ENCODE peak calls at places on chromosome 14, in six cellular contexts. X is mesendoderm, T is IMR-90, Z is neuronal stem cell, W is H1, F is trophoblast cell. M is an unnamed sample.

GRCh38 chr14:67622675-67623074 is 3.0 kb downstream of the ARG2 start:
- DNase-seq in F (no peak), T (peak; percentile 85), X (peak; percentile 97), W (no peak), Z (peak; percentile 29), M (peak; percentile 73)

GRCh38 chr14:71117839-71118743 is 210.8 kb downstream of the PCNX1 start:
- DNase-seq in W (peak; percentile 36), Z (no peak), X (peak; percentile 83), F (peak; percentile 62), T (peak; percentile 78), M (no peak)

GRCh38 chr14:26595922-26596721 is 1.7 kb downstream of the NOVA1 start:
- DNase-seq in X (peak; percentile 6), W (no peak), Z (no peak), T (no peak), F (no peak), M (no peak)

GRCh38 chr14:63276016-63276415 is 42.7 kb downstream of the GPHB5 start:
- DNase-seq in X (no peak), W (no peak), F (no peak), Z (no peak), T (no peak), M (no peak)

GRCh38 chr14:29637406-29637805 is 290.2 kb downstream of the PRKD1 start:
- DNase-seq in F (no peak), Z (no peak), T (peak; percentile 64), X (no peak), W (no peak), M (no peak)

GRCh38 chr14:44170554-44170953 is 336.5 kb downstream of the FSCB start:
- DNase-seq in Z (no peak), X (no peak), W (no peak), T (no peak), F (no peak), M (no peak)

GRCh38 chr14:103445783-103446182 is 60.6 kb downstream of the MARK3 start:
- DNase-seq in T (no peak), Z (no peak), F (no peak), W (no peak), X (peak; percentile 45), M (no peak)

GRCh38 chr14:26992403-26993115 is 394.7 kb upstream of the NOVA1 start:
- DNase-seq in W (no peak), F (no peak), X (no peak), T (no peak), Z (no peak), M (no peak)

GRCh38 chr14:104434214-104435076 is 145.1 kb upstream of the C14orf180 start:
- DNase-seq in T (no peak), X (no peak), F (no peak), Z (no peak), W (no peak), M (peak; percentile 12)

GRCh38 chr14:74618078-74618952 is 6.3 kb upstream of the LTBP2 start:
- DNase-seq in X (peak; percentile 70), Z (no peak), F (peak; percentile 45), T (peak; percentile 74), W (no peak), M (no peak)

GRCh38 chr14:102798926-102799325 is 21.7 kb downstream of the TRAF3 start:
- DNase-seq in T (no peak), X (no peak), F (no peak), W (no peak), Z (no peak), M (no peak)

DNA sequence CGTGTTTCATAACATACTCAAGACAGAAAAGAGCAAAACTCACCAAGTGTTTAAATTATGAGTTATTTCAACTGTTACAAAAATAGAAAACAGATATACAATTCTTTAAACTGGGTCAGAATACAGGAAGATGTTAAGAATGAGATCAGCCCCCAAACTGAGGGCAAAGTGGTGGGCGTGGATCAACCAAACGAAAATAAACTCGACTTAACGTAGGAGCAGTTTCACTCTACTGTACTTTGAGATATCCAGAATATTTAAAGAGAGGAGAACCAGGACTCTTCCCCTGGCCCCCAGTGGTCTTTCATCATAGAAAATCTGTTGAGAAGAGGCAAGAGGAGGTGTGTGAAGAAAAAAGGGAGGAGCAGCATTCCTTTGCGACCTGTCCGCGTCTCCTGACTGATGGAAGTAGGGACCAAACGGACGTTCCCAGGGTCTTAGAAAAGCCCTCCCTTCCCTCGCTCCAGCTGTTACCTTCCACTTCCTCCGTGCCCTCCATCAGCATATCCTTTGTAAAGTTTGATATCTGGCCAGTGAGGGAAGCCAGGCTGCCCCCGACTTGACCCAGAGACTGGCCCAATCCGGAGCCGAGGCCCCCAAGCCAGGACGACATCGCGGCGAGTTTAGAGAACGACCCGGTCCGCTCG is 663 bp downstream of the TRIP11 start:
- DNase-seq in W (peak; percentile 83), T (peak; percentile 70), Z (peak; percentile 46), X (peak; percentile 98), F (peak; percentile 30), M (peak; percentile 95)
- H2BK120ac ChIP-seq in W (no peak overlapping the region), T (peak overlapping the region; percentile 33), Z (no peak overlapping the region), X (no peak overlapping the region), F (peak overlapping the region; percentile 89), M (peak overlapping the region; percentile 78)

DNA sequence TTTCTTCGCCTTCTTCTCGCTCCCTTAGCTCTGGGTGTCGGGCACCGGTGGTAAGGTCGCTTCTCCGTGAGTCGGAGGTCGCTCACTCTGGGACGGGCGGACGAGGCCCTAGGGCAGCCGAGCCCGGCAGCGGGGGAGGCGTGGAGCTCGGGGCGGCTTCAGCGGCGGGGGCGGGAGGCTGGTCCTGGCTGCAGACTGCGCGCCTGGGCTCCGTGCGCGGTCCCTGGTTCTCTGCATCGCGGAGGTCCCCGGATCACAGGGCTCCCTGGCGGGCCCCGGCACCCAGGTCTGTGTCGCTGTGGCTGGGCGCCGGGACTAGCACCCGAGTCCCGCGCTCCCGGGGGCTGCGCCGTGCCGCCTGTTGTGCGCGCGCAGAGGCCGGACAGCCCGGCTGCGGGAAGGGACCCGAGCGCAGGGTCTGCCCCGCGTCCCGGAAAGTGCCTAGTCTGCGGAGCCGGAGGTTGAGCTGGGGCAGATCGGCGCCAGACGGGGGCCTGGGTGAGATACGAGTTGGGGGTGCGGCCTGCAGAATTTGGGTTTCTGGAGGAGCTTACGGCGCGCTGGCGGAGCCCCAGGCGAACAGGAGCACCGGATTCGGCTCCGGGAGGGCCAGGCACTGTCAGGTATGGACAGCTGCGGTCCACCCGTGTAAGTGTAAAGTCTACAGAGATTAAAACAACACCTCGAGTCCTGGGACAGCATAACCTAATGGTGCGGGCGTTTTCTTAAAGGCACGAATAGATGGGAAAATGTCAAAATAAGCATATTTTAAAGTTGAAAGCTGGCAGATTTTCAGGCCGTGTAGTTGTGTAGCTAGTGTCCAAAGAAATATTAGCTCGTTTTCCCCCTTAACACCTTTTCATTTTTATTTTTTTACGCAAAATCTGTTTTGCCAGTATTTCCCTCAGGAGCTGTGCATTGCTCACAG is 722 bp downstream of the FRMD6 start:
- DNase-seq in W (no peak), X (peak; percentile 50), T (no peak), F (no peak), Z (no peak), M (peak; percentile 49)
- H3K18ac ChIP-seq in W (peak overlapping the region; percentile 76), X (peak overlapping the region; percentile 18), T (peak overlapping the region; percentile 86), F (peak overlapping the region; percentile 100), Z (peak overlapping the region; percentile 99), M (no peak overlapping the region)

GRCh38 chr14:72781476-72782181 is 112.3 kb downstream of the DPF3 start:
- DNase-seq in X (peak; percentile 46), W (no peak), F (peak; percentile 7), T (peak; percentile 71), Z (no peak), M (no peak)
- H2BK120ac ChIP-seq in X (no peak overlapping the region), W (no peak overlapping the region), F (peak overlapping the region; percentile 41), T (peak overlapping the region; percentile 74), Z (no peak overlapping the region), M (no peak overlapping the region)

DNA sequence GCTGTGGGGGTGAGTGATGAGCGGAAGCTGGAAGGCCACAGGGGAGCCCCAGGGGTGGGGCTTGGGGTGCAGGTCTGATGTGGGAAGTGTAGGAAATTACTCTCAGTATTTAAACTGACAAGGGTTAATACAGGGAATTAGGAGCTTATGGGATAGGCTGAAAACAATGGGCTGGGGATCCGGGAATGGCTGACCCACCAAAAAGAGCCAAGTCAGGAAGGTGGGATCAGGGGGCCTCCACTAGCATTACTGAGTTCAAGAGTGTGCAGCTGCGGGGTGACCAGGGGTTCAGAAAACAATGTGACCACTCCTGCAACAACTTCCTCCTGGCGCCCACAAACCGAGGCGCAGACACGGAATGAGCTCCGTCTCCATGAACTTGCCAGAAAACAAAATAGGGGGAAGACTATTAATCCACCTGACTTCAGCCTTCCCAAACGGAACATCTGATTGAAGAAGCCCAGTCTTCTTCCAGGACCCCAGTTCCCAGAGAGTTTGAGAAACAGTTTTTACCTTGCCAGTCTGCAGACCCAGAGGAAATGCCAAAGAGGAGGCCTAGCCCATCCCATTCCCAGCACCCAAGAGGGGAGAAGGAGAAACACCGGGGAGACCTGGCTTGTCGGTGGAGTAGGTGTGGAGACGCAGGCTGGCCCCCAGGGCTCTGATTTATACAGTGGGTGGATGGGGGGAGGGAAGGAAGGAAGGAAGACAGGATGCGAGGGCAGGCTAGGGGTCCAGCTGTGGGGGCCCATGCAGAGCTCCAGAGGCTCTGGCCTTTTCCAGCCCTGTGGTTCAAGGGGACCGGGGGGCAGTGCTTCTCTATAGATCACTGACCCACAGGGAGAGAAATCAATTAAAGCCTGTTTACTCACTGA is 16.5 kb upstream of the YY1 start:
- DNase-seq in W (no peak), F (no peak), Z (no peak), X (no peak), T (no peak), M (no peak)
- H3K18ac ChIP-seq in W (peak overlapping the region; percentile 84), F (no peak overlapping the region), Z (peak overlapping the region; percentile 85), X (peak overlapping the region; percentile 57), T (no peak overlapping the region), M (peak overlapping the region; percentile 66)

DNA sequence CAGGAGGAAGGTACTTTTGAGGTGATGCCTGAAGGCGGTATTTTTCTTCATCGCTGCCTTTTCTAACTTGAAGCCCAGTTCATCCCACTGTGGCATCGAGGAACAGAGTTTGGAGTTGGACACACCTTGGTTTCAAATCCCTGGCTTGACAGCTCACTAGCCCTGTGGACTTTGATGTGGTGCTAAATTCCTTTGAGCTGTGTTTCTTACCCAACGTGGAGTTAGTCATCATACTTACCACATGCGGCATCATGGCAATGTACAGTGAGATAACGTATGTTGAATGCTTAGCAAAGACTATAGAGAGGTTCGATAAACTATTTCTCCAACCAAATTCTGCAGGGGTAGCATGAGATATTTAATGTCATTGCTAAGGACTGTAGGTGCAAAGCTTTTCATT is 3.4 kb downstream of the PLEKHG3 start:
- DNase-seq in W (no peak), Z (no peak), X (peak; percentile 44), F (peak; percentile 88), T (peak; percentile 85), M (no peak)
- H2BK120ac ChIP-seq in W (peak overlapping the region; percentile 45), Z (no peak overlapping the region), X (no peak overlapping the region), F (peak overlapping the region; percentile 8), T (no peak overlapping the region), M (no peak overlapping the region)

GRCh38 chr14:23149745-23150144 is 30.7 kb upstream of the CEBPE start:
- DNase-seq in X (no peak), W (no peak), T (no peak), F (no peak), Z (no peak), M (no peak)
- H3K18ac ChIP-seq in X (no peak overlapping the region), W (no peak overlapping the region), T (no peak overlapping the region), F (no peak overlapping the region), Z (no peak overlapping the region), M (no peak overlapping the region)

GRCh38 chr14:58637391-58638230 is at the start of gene DACT1:
- DNase-seq in X (peak; percentile 80), W (no peak), Z (peak; percentile 71), T (peak; percentile 79), F (peak; percentile 20), M (peak; percentile 84)
- H2BK120ac ChIP-seq in X (no peak within 1 kb of the TSS), W (no peak within 1 kb of the TSS), Z (peak within 1 kb of the TSS; percentile 23), T (peak within 1 kb of the TSS; percentile 86), F (peak within 1 kb of the TSS; percentile 89), M (no peak within 1 kb of the TSS)

GRCh38 chr14:64329149-64329548 is 35.0 kb upstream of the ESR2 start:
- DNase-seq in Z (no peak), F (no peak), X (no peak), W (no peak), T (no peak), M (no peak)

GRCh38 chr14:64324461-64325255 is 30.5 kb upstream of the ESR2 start:
- DNase-seq in T (peak; percentile 56), W (no peak), Z (no peak), X (peak; percentile 22), F (no peak), M (no peak)
- H3K18ac ChIP-seq in T (peak overlapping the region; percentile 65), W (no peak overlapping the region), Z (no peak overlapping the region), X (no peak overlapping the region), F (no peak overlapping the region), M (no peak overlapping the region)